ENCODE peak calls at places on chromosomes 5 and 9, in nine cellular contexts. One of them, this sample, is unnamed. For H3K9me3, the result is how much of the 10 kb centered on the place peaks cover.

GRCh38 chr5:6900828-6901227 is 187.6 kb downstream of the TENT4A start:
- DNase-seq in right lobe of liver: no peak
- DNase-seq in Panc1: no peak
- DNase-seq in CD4-positive, CD25-positive, alpha-beta regulatory T cell: no peak
- DNase-seq in H9: no peak
- DNase-seq in fibroblast of lung: no peak
- DNase-seq in DND-41: no peak
- DNase-seq in thyroid gland: no peak
- DNase-seq in upper lobe of right lung: no peak
- DNase-seq in this sample: no peak

GRCh38 chr5:58775699-58776098 is 192.8 kb downstream of the RAB3C start:
- DNase-seq in fibroblast of lung: no peak
- DNase-seq in right lobe of liver: no peak
- DNase-seq in CD4-positive, CD25-positive, alpha-beta regulatory T cell: no peak
- DNase-seq in Panc1: no peak
- DNase-seq in H9: no peak
- DNase-seq in thyroid gland: no peak
- DNase-seq in upper lobe of right lung: no peak
- DNase-seq in DND-41: no peak
- DNase-seq in this sample: no peak

GRCh38 chr9:33884856-33885701 is 68.1 kb downstream of the UBE2R2 start:
- DNase-seq in DND-41: no peak
- DNase-seq in fibroblast of lung: peak
- DNase-seq in H9: no peak
- DNase-seq in CD4-positive, CD25-positive, alpha-beta regulatory T cell: no peak
- DNase-seq in right lobe of liver: no peak
- DNase-seq in thyroid gland: peak
- DNase-seq in upper lobe of right lung: no peak
- DNase-seq in Panc1: no peak
- DNase-seq in this sample: no peak

GRCh38 chr5:158461240-158461854 is 602.4 kb upstream of the CLINT1 start:
- DNase-seq in thyroid gland: peak
- DNase-seq in fibroblast of lung: peak
- DNase-seq in CD4-positive, CD25-positive, alpha-beta regulatory T cell: no peak
- DNase-seq in right lobe of liver: peak
- DNase-seq in H9: no peak
- DNase-seq in upper lobe of right lung: no peak
- DNase-seq in DND-41: no peak
- DNase-seq in Panc1: no peak
- DNase-seq in this sample: no peak

GRCh38 chr5:53067641-53068040 is 41.9 kb downstream of the MOCS2 start:
- DNase-seq in CD4-positive, CD25-positive, alpha-beta regulatory T cell: no peak
- DNase-seq in thyroid gland: no peak
- DNase-seq in right lobe of liver: no peak
- DNase-seq in fibroblast of lung: no peak
- DNase-seq in H9: no peak
- DNase-seq in upper lobe of right lung: no peak
- DNase-seq in DND-41: no peak
- DNase-seq in Panc1: no peak
- DNase-seq in this sample: no peak

GRCh38 chr9:134377976-134378375 is 51.7 kb downstream of the RXRA start:
- DNase-seq in right lobe of liver: peak
- DNase-seq in H9: no peak
- DNase-seq in CD4-positive, CD25-positive, alpha-beta regulatory T cell: no peak
- DNase-seq in Panc1: no peak
- DNase-seq in fibroblast of lung: no peak
- DNase-seq in upper lobe of right lung: peak
- DNase-seq in thyroid gland: peak
- DNase-seq in DND-41: no peak
- DNase-seq in this sample: no peak

GRCh38 chr9:6759114-6759977 is 1.6 kb downstream of the KDM4C start:
- DNase-seq in upper lobe of right lung: no peak
- DNase-seq in fibroblast of lung: peak
- DNase-seq in H9: no peak
- DNase-seq in CD4-positive, CD25-positive, alpha-beta regulatory T cell: peak
- DNase-seq in Panc1: no peak
- DNase-seq in thyroid gland: peak
- DNase-seq in right lobe of liver: no peak
- DNase-seq in DND-41: no peak
- DNase-seq in this sample: peak

GRCh38 chr5:66769839-66770617 is 173.8 kb downstream of the MAST4 start:
- DNase-seq in fibroblast of lung: peak
- DNase-seq in DND-41: peak
- DNase-seq in thyroid gland: peak
- DNase-seq in H9: peak
- DNase-seq in Panc1: no peak
- DNase-seq in upper lobe of right lung: no peak
- DNase-seq in right lobe of liver: no peak
- DNase-seq in CD4-positive, CD25-positive, alpha-beta regulatory T cell: no peak
- DNase-seq in this sample: no peak

GRCh38 chr5:75513841-75514240 is 2.1 kb downstream of the POLK start:
- DNase-seq in fibroblast of lung: no peak
- DNase-seq in right lobe of liver: no peak
- DNase-seq in thyroid gland: no peak
- DNase-seq in CD4-positive, CD25-positive, alpha-beta regulatory T cell: no peak
- DNase-seq in H9: no peak
- DNase-seq in upper lobe of right lung: no peak
- DNase-seq in DND-41: no peak
- DNase-seq in Panc1: no peak
- DNase-seq in this sample: no peak

GRCh38 chr9:65444943-65445342 is 159.9 kb upstream of the FOXD4L5 start:
- DNase-seq in Panc1: no peak
- DNase-seq in upper lobe of right lung: no peak
- DNase-seq in right lobe of liver: no peak
- DNase-seq in DND-41: no peak
- DNase-seq in fibroblast of lung: no peak
- DNase-seq in CD4-positive, CD25-positive, alpha-beta regulatory T cell: no peak
- DNase-seq in thyroid gland: no peak
- DNase-seq in H9: no peak
- DNase-seq in this sample: no peak

GRCh38 chr5:172723508-172723907 is 47.5 kb downstream of the DUSP1 start:
- DNase-seq in fibroblast of lung: no peak
- DNase-seq in upper lobe of right lung: no peak
- DNase-seq in right lobe of liver: no peak
- DNase-seq in Panc1: no peak
- DNase-seq in CD4-positive, CD25-positive, alpha-beta regulatory T cell: no peak
- DNase-seq in thyroid gland: no peak
- DNase-seq in H9: no peak
- DNase-seq in DND-41: no peak
- DNase-seq in this sample: no peak

GRCh38 chr9:80951675-80952074 is 737.7 kb downstream of the TLE1 start:
- DNase-seq in Panc1: no peak
- DNase-seq in upper lobe of right lung: no peak
- DNase-seq in CD4-positive, CD25-positive, alpha-beta regulatory T cell: no peak
- DNase-seq in thyroid gland: no peak
- DNase-seq in fibroblast of lung: no peak
- DNase-seq in H9: no peak
- DNase-seq in right lobe of liver: no peak
- DNase-seq in DND-41: no peak
- DNase-seq in this sample: no peak

GRCh38 chr5:180212363-180213255 is 3.6 kb upstream of the RASGEF1C start:
- DNase-seq in upper lobe of right lung: peak
- DNase-seq in CD4-positive, CD25-positive, alpha-beta regulatory T cell: no peak
- DNase-seq in fibroblast of lung: peak
- DNase-seq in H9: no peak
- DNase-seq in right lobe of liver: no peak
- DNase-seq in Panc1: no peak
- DNase-seq in thyroid gland: peak
- DNase-seq in DND-41: no peak
- DNase-seq in this sample: no peak

GRCh38 chr5:54362434-54362833 is 52.1 kb upstream of the ARL15 start:
- DNase-seq in thyroid gland: no peak
- DNase-seq in fibroblast of lung: no peak
- DNase-seq in right lobe of liver: no peak
- DNase-seq in DND-41: no peak
- DNase-seq in upper lobe of right lung: no peak
- DNase-seq in CD4-positive, CD25-positive, alpha-beta regulatory T cell: no peak
- DNase-seq in H9: no peak
- DNase-seq in Panc1: no peak
- DNase-seq in this sample: no peak

GRCh38 chr5:63401434-63402046 is 560.7 kb downstream of the HTR1A start:
- DNase-seq in upper lobe of right lung: peak
- DNase-seq in DND-41: peak
- DNase-seq in thyroid gland: peak
- DNase-seq in fibroblast of lung: peak
- DNase-seq in Panc1: peak
- DNase-seq in H9: peak
- DNase-seq in CD4-positive, CD25-positive, alpha-beta regulatory T cell: no peak
- DNase-seq in right lobe of liver: peak
- DNase-seq in this sample: no peak

GRCh38 chr9:98944130-98945074 is 695 bp downstream of the COL15A1 start:
- DNase-seq in right lobe of liver: no peak
- DNase-seq in thyroid gland: no peak
- DNase-seq in H9: peak
- DNase-seq in fibroblast of lung: peak
- DNase-seq in CD4-positive, CD25-positive, alpha-beta regulatory T cell: no peak
- DNase-seq in DND-41: no peak
- DNase-seq in Panc1: no peak
- DNase-seq in upper lobe of right lung: no peak
- DNase-seq in this sample: no peak

GRCh38 chr9:2053883-2054845 is 39.0 kb downstream of the SMARCA2 start:
- DNase-seq in thyroid gland: peak
- DNase-seq in right lobe of liver: no peak
- DNase-seq in CD4-positive, CD25-positive, alpha-beta regulatory T cell: peak
- DNase-seq in fibroblast of lung: peak
- DNase-seq in H9: no peak
- DNase-seq in upper lobe of right lung: no peak
- DNase-seq in Panc1: no peak
- DNase-seq in DND-41: peak
- DNase-seq in this sample: peak

GRCh38 chr5:132245593-132245992 is 11.9 kb upstream of the PDLIM4 start:
- DNase-seq in right lobe of liver: no peak
- DNase-seq in H9: no peak
- DNase-seq in thyroid gland: no peak
- DNase-seq in DND-41: no peak
- DNase-seq in fibroblast of lung: no peak
- DNase-seq in Panc1: no peak
- DNase-seq in CD4-positive, CD25-positive, alpha-beta regulatory T cell: no peak
- DNase-seq in upper lobe of right lung: no peak
- DNase-seq in this sample: no peak
- H3K9me3 ChIP-seq in right lobe of liver: under half
- H3K9me3 ChIP-seq in H9: under half
- H3K9me3 ChIP-seq in thyroid gland: under half
- H3K9me3 ChIP-seq in DND-41: under half
- H3K9me3 ChIP-seq in fibroblast of lung: under half
- H3K9me3 ChIP-seq in Panc1: under half
- H3K9me3 ChIP-seq in CD4-positive, CD25-positive, alpha-beta regulatory T cell: under half
- H3K9me3 ChIP-seq in upper lobe of right lung: under half
- H3K9me3 ChIP-seq in this sample: under half

GRCh38 chr5:154241021-154241420 is 50.5 kb downstream of the GALNT10 start:
- DNase-seq in CD4-positive, CD25-positive, alpha-beta regulatory T cell: no peak
- DNase-seq in fibroblast of lung: no peak
- DNase-seq in upper lobe of right lung: no peak
- DNase-seq in DND-41: no peak
- DNase-seq in right lobe of liver: no peak
- DNase-seq in Panc1: no peak
- DNase-seq in thyroid gland: no peak
- DNase-seq in H9: no peak
- DNase-seq in this sample: no peak
- H3K9me3 ChIP-seq in CD4-positive, CD25-positive, alpha-beta regulatory T cell: under half
- H3K9me3 ChIP-seq in fibroblast of lung: under half
- H3K9me3 ChIP-seq in upper lobe of right lung: under half
- H3K9me3 ChIP-seq in DND-41: under half
- H3K9me3 ChIP-seq in right lobe of liver: under half
- H3K9me3 ChIP-seq in Panc1: under half
- H3K9me3 ChIP-seq in thyroid gland: under half
- H3K9me3 ChIP-seq in H9: under half
- H3K9me3 ChIP-seq in this sample: under half

GRCh38 chr9:118954822-118955221 is 414.4 kb downstream of the BRINP1 start:
- DNase-seq in Panc1: no peak
- DNase-seq in right lobe of liver: no peak
- DNase-seq in CD4-positive, CD25-positive, alpha-beta regulatory T cell: no peak
- DNase-seq in DND-41: no peak
- DNase-seq in H9: no peak
- DNase-seq in thyroid gland: no peak
- DNase-seq in upper lobe of right lung: no peak
- DNase-seq in fibroblast of lung: no peak
- DNase-seq in this sample: no peak
- H3K9me3 ChIP-seq in Panc1: under half
- H3K9me3 ChIP-seq in right lobe of liver: under half
- H3K9me3 ChIP-seq in CD4-positive, CD25-positive, alpha-beta regulatory T cell: under half
- H3K9me3 ChIP-seq in DND-41: under half
- H3K9me3 ChIP-seq in H9: under half
- H3K9me3 ChIP-seq in thyroid gland: under half
- H3K9me3 ChIP-seq in upper lobe of right lung: under half
- H3K9me3 ChIP-seq in fibroblast of lung: under half
- H3K9me3 ChIP-seq in this sample: under half

GRCh38 chr5:175742290-175742994 is 84.6 kb downstream of the HRH2 start:
- DNase-seq in thyroid gland: no peak
- DNase-seq in right lobe of liver: no peak
- DNase-seq in H9: no peak
- DNase-seq in fibroblast of lung: no peak
- DNase-seq in Panc1: no peak
- DNase-seq in CD4-positive, CD25-positive, alpha-beta regulatory T cell: no peak
- DNase-seq in DND-41: peak
- DNase-seq in upper lobe of right lung: no peak
- DNase-seq in this sample: no peak
- H3K9me3 ChIP-seq in thyroid gland: under half
- H3K9me3 ChIP-seq in right lobe of liver: under half
- H3K9me3 ChIP-seq in H9: under half
- H3K9me3 ChIP-seq in fibroblast of lung: under half
- H3K9me3 ChIP-seq in Panc1: under half
- H3K9me3 ChIP-seq in CD4-positive, CD25-positive, alpha-beta regulatory T cell: under half
- H3K9me3 ChIP-seq in DND-41: under half
- H3K9me3 ChIP-seq in upper lobe of right lung: under half
- H3K9me3 ChIP-seq in this sample: under half

GRCh38 chr5:19001054-19001453 is 986.9 kb downstream of the CDH18 start:
- DNase-seq in DND-41: no peak
- DNase-seq in CD4-positive, CD25-positive, alpha-beta regulatory T cell: no peak
- DNase-seq in Panc1: no peak
- DNase-seq in upper lobe of right lung: no peak
- DNase-seq in thyroid gland: no peak
- DNase-seq in right lobe of liver: no peak
- DNase-seq in fibroblast of lung: no peak
- DNase-seq in H9: no peak
- DNase-seq in this sample: no peak
- H3K9me3 ChIP-seq in DND-41: under half
- H3K9me3 ChIP-seq in CD4-positive, CD25-positive, alpha-beta regulatory T cell: under half
- H3K9me3 ChIP-seq in Panc1: under half
- H3K9me3 ChIP-seq in upper lobe of right lung: under half
- H3K9me3 ChIP-seq in thyroid gland: under half
- H3K9me3 ChIP-seq in right lobe of liver: under half
- H3K9me3 ChIP-seq in fibroblast of lung: under half
- H3K9me3 ChIP-seq in H9: under half
- H3K9me3 ChIP-seq in this sample: under half

DNA sequence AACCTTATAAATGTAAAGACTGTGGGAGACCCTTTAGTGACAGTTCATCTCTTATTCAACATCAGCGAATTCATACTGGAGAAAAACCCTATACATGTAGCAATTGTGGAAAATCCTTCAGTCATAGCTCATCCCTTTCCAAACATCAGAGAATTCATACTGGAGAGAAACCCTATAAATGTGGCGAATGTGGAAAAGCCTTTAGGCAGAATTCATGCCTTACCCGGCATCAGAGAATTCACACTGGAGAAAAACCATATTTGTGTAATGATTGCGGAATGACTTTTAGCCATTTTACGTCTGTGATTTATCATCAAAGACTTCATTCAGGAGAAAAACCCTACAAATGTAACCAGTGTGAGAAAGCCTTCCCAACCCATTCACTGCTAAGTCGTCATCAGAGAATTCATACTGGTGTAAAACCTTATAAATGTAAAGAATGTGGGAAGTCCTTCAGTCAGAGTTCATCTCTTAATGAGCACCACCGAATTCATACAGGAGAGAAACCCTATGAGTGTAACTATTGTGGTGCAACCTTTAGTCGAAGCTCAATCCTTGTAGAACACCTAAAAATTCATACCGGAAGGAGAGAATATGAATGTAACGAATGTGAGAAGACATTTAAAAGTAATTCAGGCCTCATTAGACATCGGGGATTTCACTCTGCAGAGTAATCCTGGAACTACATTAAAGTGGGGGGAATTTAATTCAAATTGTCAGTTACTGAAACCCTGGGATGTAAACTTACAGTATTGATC is 17.7 kb downstream of the ZNF483 start:
- DNase-seq in thyroid gland: no peak
- DNase-seq in fibroblast of lung: peak
- DNase-seq in H9: no peak
- DNase-seq in right lobe of liver: no peak
- DNase-seq in DND-41: no peak
- DNase-seq in upper lobe of right lung: no peak
- DNase-seq in Panc1: no peak
- DNase-seq in CD4-positive, CD25-positive, alpha-beta regulatory T cell: no peak
- DNase-seq in this sample: no peak
- H3K9me3 ChIP-seq in thyroid gland: under half
- H3K9me3 ChIP-seq in fibroblast of lung: under half
- H3K9me3 ChIP-seq in H9: half or more
- H3K9me3 ChIP-seq in right lobe of liver: under half
- H3K9me3 ChIP-seq in DND-41: under half
- H3K9me3 ChIP-seq in upper lobe of right lung: half or more
- H3K9me3 ChIP-seq in Panc1: half or more
- H3K9me3 ChIP-seq in CD4-positive, CD25-positive, alpha-beta regulatory T cell: half or more
- H3K9me3 ChIP-seq in this sample: half or more